ENCODE peak calls at places on chromosomes 4 and X, in four cellular contexts. L, Z, M and A are unnamed samples.

GRCh38 chr4:55038176-55038890 is 87.1 kb downstream of the KDR start:
- DNase-seq in Z (no peak), M (no peak), L (no peak), A (no peak)

GRCh38 chr4:3311489-3312171 is 18.8 kb downstream of the RGS12 start:
- DNase-seq in M (no peak), Z (no peak), L (no peak), A (no peak)

GRCh38 chrX:47518105-47518504 is 35.1 kb upstream of the ZNF41 start:
- DNase-seq in M (no peak), L (no peak), Z (no peak), A (no peak)

GRCh38 chr4:129641179-129641578 is 545.2 kb downstream of the C4orf33 start:
- DNase-seq in L (no peak), M (no peak), Z (no peak), A (peak; percentile 6)

GRCh38 chr4:147837435-147837834 is 105.5 kb downstream of the ARHGAP10 start:
- DNase-seq in L (peak; percentile 6), Z (no peak), M (no peak), A (no peak)

GRCh38 chrX:82087699-82088098 is 885.8 kb downstream of the SH3BGRL start:
- DNase-seq in M (no peak), Z (no peak), L (no peak), A (no peak)

GRCh38 chrX:9379697-9380551 is 84.9 kb upstream of the TBL1X start:
- DNase-seq in L (no peak), M (peak; percentile 24), Z (no peak), A (no peak)

GRCh38 chr4:169927280-169927679 is 98.9 kb downstream of the MFAP3L start:
- DNase-seq in Z (no peak), M (no peak), L (no peak), A (no peak)

GRCh38 chr4:1278336-1278670 is 11.4 kb upstream of the MAEA start:
- DNase-seq in M (no peak), L (no peak), Z (no peak), A (no peak)

GRCh38 chr4:6944311-6945051 is 34.9 kb downstream of the TBC1D14 start:
- DNase-seq in Z (no peak), L (no peak), M (no peak), A (no peak)

GRCh38 chrX:119753639-119754257 is 4.6 kb upstream of the SOWAHD start:
- DNase-seq in M (no peak), Z (peak; percentile 39), L (no peak), A (peak; percentile 62)

GRCh38 chr4:122758033-122758432 is 25.5 kb downstream of the BBS12 start:
- DNase-seq in Z (no peak), L (no peak), M (no peak), A (no peak)

GRCh38 chr4:38060829-38061431 is 100.7 kb downstream of the PTTG2 start:
- DNase-seq in Z (no peak), L (no peak), M (peak; percentile 63), A (no peak)

GRCh38 chr4:53461244-53461643 is 83.8 kb downstream of the FIP1L1 start:
- DNase-seq in M (no peak), Z (no peak), L (no peak), A (no peak)

GRCh38 chr4:25970691-25971427 is 56.8 kb downstream of the SMIM20 start:
- DNase-seq in L (no peak), M (no peak), Z (no peak), A (no peak)

GRCh38 chrX:9728271-9728670 is 37.4 kb downstream of the GPR143 start:
- DNase-seq in Z (no peak), L (no peak), M (no peak), A (no peak)

GRCh38 chr4:4780634-4781287 is 78.7 kb upstream of the MSX1 start:
- DNase-seq in M (no peak), L (no peak), Z (no peak), A (no peak)

GRCh38 chr4:1274871-1275270 is 14.8 kb upstream of the MAEA start:
- DNase-seq in Z (no peak), M (no peak), L (no peak), A (no peak)

GRCh38 chrX:9902651-9903050 is 64.5 kb upstream of the CLDN34 start:
- DNase-seq in Z (no peak), M (no peak), L (no peak), A (no peak)

GRCh38 chr4:186360551-186360950 is 94.6 kb downstream of the F11 start:
- DNase-seq in Z (no peak), M (no peak), L (no peak), A (no peak)

GRCh38 chr4:40055379-40055872 is 1.2 kb upstream of the N4BP2 start:
- DNase-seq in Z (peak; percentile 8), L (no peak), M (peak; percentile 47), A (peak; percentile 54)

GRCh38 chr4:124203613-124204284 is 508.8 kb downstream of the ANKRD50 start:
- DNase-seq in L (no peak), Z (no peak), M (no peak), A (no peak)

GRCh38 chrX:3609800-3610199 is 103.6 kb downstream of the PRKX start:
- DNase-seq in M (peak; percentile 40), L (no peak), Z (no peak), A (no peak)

GRCh38 chr4:104493071-104493831 is 1.4 kb downstream of the CXXC4 start:
- DNase-seq in Z (no peak), L (no peak), M (no peak), A (no peak)

GRCh38 chr4:16384496-16384895 is 158.2 kb upstream of the TAPT1 start:
- DNase-seq in L (no peak), Z (no peak), M (no peak), A (no peak)

GRCh38 chrX:129663171-129663570 is 8.4 kb upstream of the APLN start:
- DNase-seq in Z (no peak), M (peak; percentile 61), L (no peak), A (no peak)

GRCh38 chr4:137226221-137226620 is 306.1 kb downstream of the PCDH18 start:
- DNase-seq in M (no peak), L (no peak), Z (no peak), A (no peak)

GRCh38 chr4:115042496-115042895 is 70.9 kb downstream of the NDST4 start:
- DNase-seq in Z (no peak), M (no peak), L (no peak), A (no peak)

GRCh38 chr4:29770627-29771026 is 949.5 kb upstream of the PCDH7 start:
- DNase-seq in L (no peak), Z (no peak), M (no peak), A (no peak)

GRCh38 chr4:19478791-19479190 is 772.9 kb upstream of the SLIT2 start:
- DNase-seq in L (no peak), M (peak; percentile 24), Z (no peak), A (no peak)

GRCh38 chrX:103464071-103464773 is 55.1 kb downstream of the RAB40A start:
- DNase-seq in L (no peak), Z (no peak), M (peak; percentile 28), A (peak; percentile 2)

GRCh38 chr4:26235500-26235899 is 85.3 kb upstream of the RBPJ start:
- DNase-seq in Z (no peak), L (no peak), M (peak; percentile 30), A (no peak)

GRCh38 chr4:14783011-14783877 is 219.0 kb upstream of the CPEB2 start:
- DNase-seq in Z (no peak), M (no peak), L (no peak), A (no peak)

GRCh38 chr4:186790630-186791029 is 67.0 kb upstream of the FAT1 start:
- DNase-seq in M (no peak), L (peak; percentile 31), Z (no peak), A (no peak)

GRCh38 chr4:88724406-88724805 is 26.8 kb upstream of the NAP1L5 start:
- DNase-seq in M (no peak), Z (no peak), L (no peak), A (no peak)

GRCh38 chr4:66123195-66123594 is 452.9 kb upstream of the EPHA5 start:
- DNase-seq in Z (no peak), L (no peak), M (no peak), A (no peak)

GRCh38 chr4:147777456-147778091 is 45.7 kb downstream of the ARHGAP10 start:
- DNase-seq in L (no peak), M (no peak), Z (no peak), A (no peak)

GRCh38 chr4:127500242-127500641 is 132.5 kb upstream of the INTU start:
- DNase-seq in M (no peak), Z (no peak), L (no peak), A (no peak)